ENCODE peak calls at places on chromosomes 2 and 18, in four cellular contexts. Z is NCI-H226, G is neural crest cell, A is K562. D is an unnamed sample.

GRCh38 chr2:27920148-27920885 is 29.8 kb downstream of the BABAM2 start:
- DNase-seq in G (no peak), Z (no peak), A (no peak), D (no peak)

GRCh38 chr18:50429207-50429948 is 54.5 kb downstream of the SKA1 start:
- DNase-seq in Z (no peak), A (peak), G (no peak), D (no peak)

GRCh38 chr2:33494155-33494779 is 17.8 kb downstream of the RASGRP3 start:
- DNase-seq in Z (peak), G (no peak), A (no peak), D (no peak)

GRCh38 chr2:136376798-136377211 is 258.9 kb upstream of the CXCR4 start:
- DNase-seq in A (no peak), Z (no peak), G (peak), D (no peak)

GRCh38 chr2:45813003-45813601 is 161.6 kb downstream of the PRKCE start:
- DNase-seq in Z (peak), A (no peak), G (peak), D (no peak)

GRCh38 chr2:178012639-178013038 is 59.9 kb downstream of the PDE11A start:
- DNase-seq in A (no peak), Z (no peak), G (no peak), D (no peak)

GRCh38 chr2:105238664-105239240 is 2.8 kb upstream of the GPR45 start:
- DNase-seq in Z (no peak), G (no peak), A (no peak), D (peak)

GRCh38 chr2:54212456-54212855 is 43.6 kb downstream of the TSPYL6 start:
- DNase-seq in Z (peak), A (no peak), G (no peak), D (peak)

GRCh38 chr18:48317781-48318381 is 91.3 kb downstream of the ZBTB7C start:
- DNase-seq in A (no peak), Z (no peak), G (no peak), D (no peak)

GRCh38 chr18:10785798-10786197 is 260.0 kb downstream of the NAPG start:
- DNase-seq in A (no peak), Z (no peak), G (no peak), D (no peak)

GRCh38 chr2:62152000-62152399 is 43.9 kb upstream of the B3GNT2 start:
- DNase-seq in G (no peak), A (no peak), Z (peak), D (no peak)

GRCh38 chr2:127348421-127349000 is 39.3 kb downstream of the MAP3K2 start:
- DNase-seq in Z (no peak), G (no peak), A (no peak), D (no peak)

GRCh38 chr2:98483257-98483861 is 38.7 kb downstream of the INPP4A start:
- DNase-seq in A (no peak), Z (no peak), G (no peak), D (no peak)

GRCh38 chr2:241935314-241935713 is 65.8 kb downstream of the RTP5 start:
- DNase-seq in G (no peak), Z (peak), A (no peak), D (no peak)

D was measured in SJSA1.